ENCODE peak calls at places on chromosomes 6 and 20, in five cellular contexts. H is T-helper 17 cell, R is endothelial cell of umbilical vein, B is hippocampal formation, Q is thyroid gland. W is an unnamed sample.

GRCh38 chr6:12286381-12287132 is 3.6 kb upstream of the EDN1 start:
- DNase-seq in H (no peak), R (no peak), B (no peak), Q (no peak), W (no peak)

GRCh38 chr6:116476021-116476678 is 15.0 kb downstream of the CALHM6 start:
- DNase-seq in H (no peak), R (no peak), B (no peak), Q (no peak), W (peak)

GRCh38 chr20:58892126-58892931 is 39.8 kb downstream of the GNAS start:
- DNase-seq in H (peak), R (peak), B (peak), Q (peak), W (peak)

GRCh38 chr6:113009682-113010081 is 662.6 kb downstream of the RFPL4B start:
- DNase-seq in H (no peak), R (no peak), B (no peak), Q (no peak), W (no peak)

GRCh38 chr6:42714098-42714761 is 8.2 kb downstream of the PRPH2 start:
- DNase-seq in H (no peak), R (peak), B (no peak), Q (no peak), W (no peak)

GRCh38 chr20:20594171-20594530 is 118.3 kb downstream of the RALGAPA2 start:
- DNase-seq in H (no peak), R (peak), B (peak), Q (no peak), W (no peak)

GRCh38 chr6:31900917-31901414 is 920 bp downstream of the ZBTB12 start:
- DNase-seq in H (no peak), R (no peak), B (no peak), Q (peak), W (no peak)

GRCh38 chr6:149118737-149119653 is 198.5 kb upstream of the TAB2 start:
- DNase-seq in H (no peak), R (peak), B (no peak), Q (no peak), W (no peak)

GRCh38 chr6:168158980-168159349 is 80.0 kb upstream of the FRMD1 start:
- DNase-seq in H (no peak), R (no peak), B (no peak), Q (no peak), W (no peak)

GRCh38 chr6:22470454-22471368 is 98.7 kb upstream of the HDGFL1 start:
- DNase-seq in H (no peak), R (peak), B (no peak), Q (peak), W (no peak)

GRCh38 chr6:45571159-45571558 is 193.4 kb upstream of the SUPT3H start:
- DNase-seq in H (no peak), R (no peak), B (no peak), Q (peak), W (no peak)

GRCh38 chr20:8334641-8335040 is 202.6 kb downstream of the PLCB1 start:
- DNase-seq in H (no peak), R (no peak), B (no peak), Q (no peak), W (no peak)

GRCh38 chr6:153537422-153537821 is 406.3 kb upstream of the RGS17 start:
- DNase-seq in H (no peak), R (no peak), B (no peak), Q (no peak), W (no peak)

GRCh38 chr20:60579941-60580515 is 621.8 kb downstream of the CDH26 start:
- DNase-seq in H (no peak), R (no peak), B (no peak), Q (no peak), W (no peak)

GRCh38 chr6:138307816-138308727 is 69.6 kb upstream of the SMIM28 start:
- DNase-seq in H (no peak), R (no peak), B (no peak), Q (peak), W (no peak)

GRCh38 chr6:139468178-139468577 is 93.7 kb upstream of the CITED2 start:
- DNase-seq in H (no peak), R (no peak), B (no peak), Q (no peak), W (no peak)

GRCh38 chr6:154932562-154933027 is 62.5 kb upstream of the TIAM2 start:
- DNase-seq in H (no peak), R (no peak), B (no peak), Q (no peak), W (no peak)

GRCh38 chr6:125213936-125214335 is 60.4 kb downstream of the TPD52L1 start:
- DNase-seq in H (no peak), R (no peak), B (no peak), Q (no peak), W (no peak)

GRCh38 chr20:22333885-22334545 is 250.4 kb downstream of the FOXA2 start:
- DNase-seq in H (no peak), R (peak), B (peak), Q (peak), W (peak)

GRCh38 chr20:50804453-50805348 is 9.8 kb downstream of the BCAS4 start:
- DNase-seq in H (no peak), R (no peak), B (no peak), Q (no peak), W (no peak)

GRCh38 chr6:46935687-46936086 is 13.9 kb upstream of the ADGRF5 start:
- DNase-seq in H (no peak), R (peak), B (no peak), Q (no peak), W (no peak)

GRCh38 chr6:44651604-44652003 is 264.1 kb downstream of the CDC5L start:
- DNase-seq in H (no peak), R (no peak), B (no peak), Q (no peak), W (no peak)

GRCh38 chr6:36985963-36986703 is at the start of gene MTCH1:
- DNase-seq in H (peak), R (peak), B (peak), Q (peak), W (peak)

GRCh38 chr20:19560876-19561480 is 197.1 kb upstream of the RIN2 start:
- DNase-seq in H (no peak), R (no peak), B (no peak), Q (no peak), W (no peak)